ENCODE peak calls at places on chromosomes 16 and 17, in seven cellular contexts. R, P, W, U, S, L and B are unnamed samples.

GRCh38 chr16:35631261-35631945 is 2172.0 kb downstream of the TP53TG3F start:
- DNase-seq in R (no peak), P (no peak), W (no peak), U (no peak), S (peak; percentile 1), L (no peak), B (no peak)

GRCh38 chr17:66255112-66255511 is 25.9 kb upstream of the APOH start:
- DNase-seq in R (peak; percentile 28), P (no peak), W (no peak), U (peak; percentile 88), S (peak; percentile 76), L (peak; percentile 79), B (peak; percentile 80)

GRCh38 chr17:70144260-70144846 is 25.0 kb upstream of the KCNJ2 start:
- DNase-seq in R (no peak), P (no peak), W (no peak), U (peak; percentile 57), S (peak; percentile 29), L (peak; percentile 12), B (peak; percentile 24)

GRCh38 chr16:52812945-52813556 is 239.6 kb downstream of the CHD9NB start:
- DNase-seq in R (peak; percentile 64), P (no peak), W (no peak), U (peak; percentile 70), S (no peak), L (peak; percentile 73), B (peak; percentile 49)

GRCh38 chr17:79769596-79770520 is 8.1 kb upstream of the CBX2 start:
- DNase-seq in R (no peak), P (no peak), W (no peak), U (no peak), S (no peak), L (no peak), B (no peak)

GRCh38 chr17:74361613-74362391 is at the start of gene BTBD17:
- DNase-seq in R (no peak), P (no peak), W (peak; percentile 55), U (peak; percentile 49), S (peak; percentile 29), L (no peak), B (no peak)

GRCh38 chr17:65489413-65490170 is 71.9 kb downstream of the AXIN2 start:
- DNase-seq in R (no peak), P (no peak), W (no peak), U (no peak), S (no peak), L (no peak), B (no peak)

GRCh38 chr17:27430882-27431491 is 25.3 kb upstream of the KSR1 start:
- DNase-seq in R (no peak), P (no peak), W (peak; percentile 28), U (peak; percentile 50), S (peak; percentile 25), L (peak; percentile 28), B (no peak)

GRCh38 chr16:65782537-65783290 is 583.8 kb upstream of the CDH5 start:
- DNase-seq in R (peak; percentile 1), P (no peak), W (no peak), U (peak; percentile 90), S (no peak), L (no peak), B (peak; percentile 85)

GRCh38 chr17:79949646-79950292 is 85.9 kb downstream of the TBC1D16 start:
- DNase-seq in R (no peak), P (no peak), W (peak; percentile 6), U (no peak), S (no peak), L (no peak), B (no peak)

GRCh38 chr16:58331024-58331707 is 36.3 kb upstream of the PRSS54 start:
- DNase-seq in R (no peak), P (no peak), W (no peak), U (no peak), S (no peak), L (no peak), B (no peak)
- H3K4me3 ChIP-seq in R (no peak overlapping the region), P (no peak overlapping the region), W (no peak overlapping the region), U (no peak overlapping the region), S (no peak overlapping the region), L (no peak overlapping the region), B (no peak overlapping the region)

GRCh38 chr16:87233928-87234327 is 83.3 kb downstream of the C16orf95 start:
- DNase-seq in R (no peak), P (no peak), W (no peak), U (peak; percentile 68), S (peak; percentile 30), L (no peak), B (peak; percentile 19)
- TF ChIP-seq CTCF in R (no peak), P (no peak), W (no peak), U (peak; percentile 32), S (peak; percentile 16), L (peak; percentile 28), B (peak; percentile 41)

DNA sequence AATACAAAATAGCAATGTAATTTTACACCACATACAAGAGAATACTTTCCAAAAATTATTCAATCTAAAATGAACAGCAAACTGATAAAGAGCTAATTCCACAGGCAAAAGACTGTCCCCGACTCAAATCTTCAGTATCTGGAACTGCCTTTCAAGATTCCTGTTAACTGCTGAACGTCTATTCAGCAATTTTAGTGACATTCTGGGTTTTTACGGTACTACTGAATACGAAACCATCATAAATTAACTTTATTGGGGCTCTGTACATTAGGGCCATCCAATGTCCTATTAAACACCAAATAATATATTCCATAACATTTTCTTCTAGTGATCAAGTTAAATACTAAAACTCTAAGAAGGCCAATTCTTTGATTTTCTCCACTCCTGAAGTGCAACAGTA is 1.6 kb downstream of the FBXL20 start:
- DNase-seq in R (no peak), P (no peak), W (no peak), U (no peak), S (no peak), L (no peak), B (no peak)
- H3K4me3 ChIP-seq in R (peak overlapping the region; percentile 94), P (peak overlapping the region; percentile 85), W (peak overlapping the region; percentile 97), U (no peak overlapping the region), S (no peak overlapping the region), L (no peak overlapping the region), B (peak overlapping the region; percentile 96)

DNA sequence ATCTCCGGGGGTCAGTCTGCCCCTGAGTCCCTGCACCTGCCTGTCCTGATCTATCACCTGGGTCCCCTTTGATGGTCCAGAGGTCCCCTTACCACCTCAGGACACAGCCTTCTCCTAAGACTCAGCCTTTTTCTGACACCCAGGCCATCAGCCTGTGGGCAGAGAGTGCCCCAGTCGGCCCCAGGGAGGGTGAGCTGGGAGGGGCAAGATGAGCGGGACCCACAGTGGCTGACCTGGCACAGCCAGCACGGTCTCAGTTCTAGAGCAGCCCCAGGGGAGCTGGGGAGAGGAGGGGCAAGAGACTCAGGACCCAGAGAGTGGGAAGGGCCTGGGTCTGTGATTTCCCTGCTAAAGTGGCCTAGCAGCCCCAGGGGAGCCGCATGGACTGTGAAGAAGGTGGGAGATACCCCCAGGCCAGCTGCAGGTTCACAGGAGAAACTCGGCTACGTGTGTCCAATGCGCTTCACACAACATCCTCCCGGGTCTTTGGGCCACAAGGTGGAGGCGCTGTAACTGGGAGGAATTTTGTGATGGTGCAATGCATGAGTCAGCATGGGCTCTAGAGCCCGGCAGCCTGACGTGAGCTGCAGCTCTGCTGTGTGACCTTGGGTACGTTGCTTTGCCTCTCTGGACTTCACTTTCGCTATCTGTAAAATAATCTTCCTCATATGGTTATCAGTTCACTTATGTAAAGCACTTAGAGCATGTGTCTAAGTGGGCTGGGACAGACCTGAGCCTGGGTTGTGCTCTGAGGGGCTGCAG is 67.2 kb upstream of the LHX1 start:
- DNase-seq in R (no peak), P (no peak), W (no peak), U (peak; percentile 64), S (no peak), L (no peak), B (no peak)
- TF ChIP-seq CTCF in R (no peak), P (no peak), W (no peak), U (peak; percentile 24), S (no peak), L (no peak), B (no peak)

DNA sequence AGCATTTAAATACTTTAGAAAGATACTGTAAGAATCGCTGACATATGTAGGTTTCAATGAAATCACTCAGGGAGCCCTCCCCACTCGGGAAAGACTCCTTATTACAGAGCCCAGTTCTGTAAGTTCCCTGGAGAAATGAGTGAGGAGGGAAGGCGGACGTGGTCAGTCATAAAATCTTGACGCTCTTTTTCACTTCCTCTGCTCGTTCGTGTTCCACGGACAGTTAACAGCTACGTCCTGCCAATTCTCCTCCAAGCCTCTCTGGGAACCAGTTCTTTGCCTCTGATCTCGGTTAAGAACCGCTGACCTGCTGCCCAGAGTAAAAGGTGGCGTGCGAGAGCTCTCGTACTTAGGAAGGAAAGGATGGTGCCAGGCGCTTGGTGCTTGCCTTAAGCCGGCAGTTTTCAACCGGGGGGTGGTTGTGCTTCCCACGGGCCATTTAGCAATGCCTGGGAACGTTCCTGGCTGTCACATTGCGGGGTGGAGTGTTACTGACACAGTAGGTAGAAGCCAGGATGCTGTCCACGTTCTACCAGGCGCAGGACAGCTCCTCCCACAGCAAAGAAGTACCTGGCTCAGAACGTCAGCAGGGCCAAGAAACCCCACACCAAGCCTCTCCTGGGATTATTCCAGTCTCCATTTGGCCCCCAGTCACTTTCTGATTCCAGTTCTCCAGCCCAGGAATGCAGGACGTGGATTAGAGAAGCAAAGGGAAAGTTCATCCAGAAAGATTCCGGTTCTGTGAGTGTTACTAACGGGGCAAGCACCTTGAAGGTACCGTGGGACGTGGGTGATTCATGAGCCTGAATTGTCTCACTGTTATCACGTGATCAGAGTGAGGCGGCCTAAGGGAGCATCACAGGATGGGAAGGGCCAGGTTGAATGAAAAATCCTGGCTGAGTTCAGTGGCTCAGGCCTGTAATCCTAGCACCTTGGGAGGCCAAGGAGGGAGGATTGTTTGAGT is 87.7 kb downstream of the MRM3 start:
- DNase-seq in R (peak; percentile 97), P (peak; percentile 80), W (peak; percentile 42), U (peak; percentile 42), S (no peak), L (peak; percentile 72), B (no peak)
- H3K4me3 ChIP-seq in R (peak overlapping the region; percentile 2), P (peak overlapping the region; percentile 27), W (peak overlapping the region; percentile 46), U (no peak overlapping the region), S (no peak overlapping the region), L (peak overlapping the region; percentile 13), B (no peak overlapping the region)

GRCh38 chr16:4945560-4946502 is 8.9 kb upstream of the PPL start:
- DNase-seq in R (no peak), P (peak; percentile 71), W (peak; percentile 52), U (no peak), S (no peak), L (peak; percentile 74), B (no peak)
- TF ChIP-seq CTCF in R (no peak), P (no peak), W (no peak), U (no peak), S (no peak), L (no peak), B (no peak)

DNA sequence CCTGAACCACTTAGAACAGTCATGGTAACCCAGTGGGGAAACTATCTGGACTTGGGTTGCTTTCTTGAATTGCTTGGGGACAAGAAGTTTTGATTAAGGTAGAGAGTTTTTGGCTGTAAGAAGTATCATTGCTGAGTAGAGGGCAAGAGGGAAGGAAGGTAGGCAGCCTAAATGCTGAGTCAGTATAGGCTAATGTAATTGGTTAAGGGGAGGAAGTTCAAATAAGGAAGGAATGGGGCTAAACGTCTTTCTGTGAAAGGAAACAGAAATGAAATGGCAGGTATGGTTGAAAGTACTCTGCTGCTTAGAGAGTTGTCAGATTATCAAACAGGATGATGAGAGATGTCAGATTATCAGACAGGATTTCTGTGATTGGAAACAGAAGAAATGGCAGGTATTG is 20.3 kb downstream of the KPNB1 start:
- DNase-seq in R (no peak), P (no peak), W (no peak), U (no peak), S (no peak), L (no peak), B (no peak)
- H3K4me3 ChIP-seq in R (no peak overlapping the region), P (no peak overlapping the region), W (no peak overlapping the region), U (no peak overlapping the region), S (no peak overlapping the region), L (no peak overlapping the region), B (no peak overlapping the region)